ENCODE peak calls at places on chromosomes 7 and 10, in five cellular contexts. One of them, this sample, is unnamed. For H3K4me1, the result is how much of the 10 kb centered on the place peaks cover.

GRCh38 chr7:18654709-18655108 is 159.2 kb downstream of the HDAC9 start:
- DNase-seq in IMR-90: no peak
- DNase-seq in prostate gland: no peak
- DNase-seq in adrenal gland: no peak
- DNase-seq in Peyer's patch: no peak
- DNase-seq in this sample: no peak

GRCh38 chr10:60566027-60566575 is 176.4 kb upstream of the ANK3 start:
- DNase-seq in IMR-90: no peak
- DNase-seq in prostate gland: no peak
- DNase-seq in adrenal gland: no peak
- DNase-seq in Peyer's patch: no peak
- DNase-seq in this sample: no peak

GRCh38 chr7:144057954-144058353 is 9.2 kb downstream of the OR2A5 start:
- DNase-seq in IMR-90: no peak
- DNase-seq in prostate gland: no peak
- DNase-seq in adrenal gland: peak
- DNase-seq in Peyer's patch: no peak
- DNase-seq in this sample: no peak

GRCh38 chr10:124636271-124636993 is 107.7 kb downstream of the FAM53B start:
- DNase-seq in IMR-90: no peak
- DNase-seq in prostate gland: no peak
- DNase-seq in adrenal gland: no peak
- DNase-seq in Peyer's patch: no peak
- DNase-seq in this sample: no peak

GRCh38 chr10:35934637-35934995 is 292.5 kb upstream of the FZD8 start:
- DNase-seq in IMR-90: no peak
- DNase-seq in prostate gland: no peak
- DNase-seq in adrenal gland: no peak
- DNase-seq in Peyer's patch: no peak
- DNase-seq in this sample: no peak

GRCh38 chr10:70445718-70446485 is 4.4 kb upstream of the NODAL start:
- DNase-seq in IMR-90: peak
- DNase-seq in prostate gland: no peak
- DNase-seq in adrenal gland: no peak
- DNase-seq in Peyer's patch: no peak
- DNase-seq in this sample: no peak

GRCh38 chr10:5040781-5041470 is 37.3 kb upstream of the AKR1C2 start:
- DNase-seq in IMR-90: peak
- DNase-seq in prostate gland: no peak
- DNase-seq in adrenal gland: no peak
- DNase-seq in Peyer's patch: no peak
- DNase-seq in this sample: no peak

GRCh38 chr7:20484366-20484765 is 131.1 kb upstream of the ABCB5 start:
- DNase-seq in IMR-90: no peak
- DNase-seq in prostate gland: no peak
- DNase-seq in adrenal gland: no peak
- DNase-seq in Peyer's patch: no peak
- DNase-seq in this sample: no peak

GRCh38 chr7:101795461-101795860 is 22.0 kb upstream of the CUX1 start:
- DNase-seq in IMR-90: no peak
- DNase-seq in prostate gland: no peak
- DNase-seq in adrenal gland: no peak
- DNase-seq in Peyer's patch: no peak
- DNase-seq in this sample: no peak

GRCh38 chr7:380226-380550 is 90.2 kb downstream of the FOXL3 start:
- DNase-seq in IMR-90: no peak
- DNase-seq in prostate gland: no peak
- DNase-seq in adrenal gland: no peak
- DNase-seq in Peyer's patch: no peak
- DNase-seq in this sample: peak

GRCh38 chr7:44259547-44260457 is 59.0 kb downstream of the YKT6 start:
- DNase-seq in IMR-90: peak
- DNase-seq in prostate gland: peak
- DNase-seq in adrenal gland: peak
- DNase-seq in Peyer's patch: no peak
- DNase-seq in this sample: no peak

GRCh38 chr10:117441812-117442443 is 66.7 kb upstream of the PDZD8 start:
- DNase-seq in IMR-90: no peak
- DNase-seq in prostate gland: no peak
- DNase-seq in adrenal gland: no peak
- DNase-seq in Peyer's patch: no peak
- DNase-seq in this sample: no peak

GRCh38 chr7:105776986-105777910 is 99.2 kb downstream of the ATXN7L1 start:
- DNase-seq in IMR-90: peak
- DNase-seq in prostate gland: no peak
- DNase-seq in adrenal gland: no peak
- DNase-seq in Peyer's patch: no peak
- DNase-seq in this sample: no peak

GRCh38 chr10:124577651-124578050 is 116.0 kb downstream of the LHPP start:
- DNase-seq in IMR-90: no peak
- DNase-seq in prostate gland: no peak
- DNase-seq in adrenal gland: no peak
- DNase-seq in Peyer's patch: peak
- DNase-seq in this sample: no peak

GRCh38 chr10:5159126-5159525 is 25.8 kb downstream of the AKR1C8 start:
- DNase-seq in IMR-90: no peak
- DNase-seq in prostate gland: no peak
- DNase-seq in adrenal gland: no peak
- DNase-seq in Peyer's patch: no peak
- DNase-seq in this sample: no peak

GRCh38 chr10:126049741-126050140 is 153.4 kb downstream of the FANK1 start:
- DNase-seq in IMR-90: peak
- DNase-seq in prostate gland: no peak
- DNase-seq in adrenal gland: peak
- DNase-seq in Peyer's patch: no peak
- DNase-seq in this sample: no peak

GRCh38 chr10:1611936-1612550 is 125.3 kb downstream of the ADARB2 start:
- DNase-seq in IMR-90: no peak
- DNase-seq in prostate gland: no peak
- DNase-seq in adrenal gland: no peak
- DNase-seq in Peyer's patch: no peak
- DNase-seq in this sample: no peak

GRCh38 chr10:34280599-34281374 is 534.3 kb downstream of the PARD3 start:
- DNase-seq in IMR-90: peak
- DNase-seq in prostate gland: peak
- DNase-seq in adrenal gland: peak
- DNase-seq in Peyer's patch: no peak
- DNase-seq in this sample: no peak

GRCh38 chr10:37856881-37857286 is 526 bp downstream of the ZNF248 start:
- DNase-seq in IMR-90: no peak
- DNase-seq in prostate gland: peak
- DNase-seq in adrenal gland: peak
- DNase-seq in Peyer's patch: no peak
- DNase-seq in this sample: peak

GRCh38 chr10:51759896-51760534 is 60.6 kb upstream of the CSTF2T start:
- DNase-seq in IMR-90: no peak
- DNase-seq in prostate gland: no peak
- DNase-seq in adrenal gland: no peak
- DNase-seq in Peyer's patch: no peak
- DNase-seq in this sample: no peak

GRCh38 chr7:126803060-126803665 is 449.6 kb downstream of the GRM8 start:
- DNase-seq in IMR-90: peak
- DNase-seq in prostate gland: peak
- DNase-seq in adrenal gland: peak
- DNase-seq in Peyer's patch: no peak
- DNase-seq in this sample: peak

GRCh38 chr7:69403169-69403568 is 195.1 kb upstream of the AUTS2 start:
- DNase-seq in IMR-90: no peak
- DNase-seq in prostate gland: no peak
- DNase-seq in adrenal gland: peak
- DNase-seq in Peyer's patch: no peak
- DNase-seq in this sample: no peak

GRCh38 chr7:34382166-34382893 is 275.7 kb upstream of the NPSR1 start:
- DNase-seq in IMR-90: no peak
- DNase-seq in prostate gland: no peak
- DNase-seq in adrenal gland: no peak
- DNase-seq in Peyer's patch: no peak
- DNase-seq in this sample: no peak

GRCh38 chr7:34838329-34838728 is 180.3 kb downstream of the NPSR1 start:
- DNase-seq in IMR-90: no peak
- DNase-seq in prostate gland: no peak
- DNase-seq in adrenal gland: no peak
- DNase-seq in Peyer's patch: no peak
- DNase-seq in this sample: no peak

DNA sequence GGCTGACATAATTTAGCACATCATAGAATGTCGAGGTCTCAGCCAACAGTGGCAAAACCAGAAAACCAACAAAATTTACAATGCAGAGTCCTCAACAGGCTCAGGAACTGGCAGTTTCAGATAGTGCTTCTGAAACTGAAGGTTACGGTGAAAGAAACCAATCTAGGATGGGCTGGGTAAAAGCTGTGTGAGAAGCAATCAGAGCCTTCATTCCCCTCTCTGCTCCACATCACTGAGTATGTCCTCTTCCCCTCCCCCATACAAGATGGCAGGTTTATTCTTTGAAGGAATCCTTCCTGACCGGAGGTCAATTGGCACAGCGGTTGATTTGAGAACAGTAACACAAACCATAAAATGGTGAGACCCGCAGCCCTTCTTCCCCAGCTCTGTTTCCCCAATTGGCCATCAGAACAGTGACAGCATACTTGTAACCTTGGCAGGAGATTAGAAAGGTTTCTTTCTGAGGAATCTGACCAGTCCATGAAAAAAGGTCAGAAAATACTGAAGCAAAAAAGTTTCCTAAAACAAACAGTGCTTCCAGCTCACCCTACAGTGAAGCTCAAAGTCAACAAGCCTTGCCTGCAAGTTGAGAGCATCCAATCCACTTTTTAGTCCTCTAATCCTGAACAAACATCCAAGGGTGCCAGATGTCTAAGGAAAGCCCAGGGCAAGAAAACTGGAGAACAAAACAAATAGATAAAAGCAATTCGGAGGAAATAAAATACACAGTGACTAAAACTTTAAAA is 53.9 kb upstream of the IL6 start:
- DNase-seq in IMR-90: peak
- DNase-seq in prostate gland: no peak
- DNase-seq in adrenal gland: no peak
- DNase-seq in Peyer's patch: no peak
- DNase-seq in this sample: no peak
- H3K4me1 ChIP-seq in IMR-90: under half
- H3K4me1 ChIP-seq in prostate gland: under half
- H3K4me1 ChIP-seq in adrenal gland: under half
- H3K4me1 ChIP-seq in Peyer's patch: under half
- H3K4me1 ChIP-seq in this sample: under half

DNA sequence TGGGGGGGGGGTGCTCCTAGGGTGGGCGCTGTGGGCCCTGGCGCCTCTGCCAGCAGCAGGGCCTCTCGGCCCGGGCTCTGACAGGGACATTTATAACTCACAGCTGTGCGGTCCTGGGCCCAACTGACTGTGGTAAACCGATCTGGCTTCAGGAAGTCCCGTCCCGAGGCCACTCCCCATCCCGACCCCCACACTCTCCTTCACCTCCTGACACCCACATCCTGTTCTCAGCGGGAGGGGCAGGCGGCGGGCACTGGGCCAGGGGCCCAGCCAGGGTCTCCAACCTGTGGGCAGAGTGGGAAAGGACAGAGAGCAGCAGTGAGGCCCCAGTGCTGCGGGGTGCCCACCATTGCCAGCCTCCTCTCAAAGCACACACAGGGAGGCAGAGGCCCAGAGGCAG is 69.1 kb downstream of the ZMIZ1 start:
- DNase-seq in IMR-90: peak
- DNase-seq in prostate gland: no peak
- DNase-seq in adrenal gland: peak
- DNase-seq in Peyer's patch: no peak
- DNase-seq in this sample: no peak
- TF ChIP-seq POLR2A in IMR-90: no peak
- TF ChIP-seq POLR2A in prostate gland: no peak
- TF ChIP-seq POLR2A in adrenal gland: no peak
- TF ChIP-seq POLR2A in Peyer's patch: no peak
- TF ChIP-seq POLR2A in this sample: no peak

DNA sequence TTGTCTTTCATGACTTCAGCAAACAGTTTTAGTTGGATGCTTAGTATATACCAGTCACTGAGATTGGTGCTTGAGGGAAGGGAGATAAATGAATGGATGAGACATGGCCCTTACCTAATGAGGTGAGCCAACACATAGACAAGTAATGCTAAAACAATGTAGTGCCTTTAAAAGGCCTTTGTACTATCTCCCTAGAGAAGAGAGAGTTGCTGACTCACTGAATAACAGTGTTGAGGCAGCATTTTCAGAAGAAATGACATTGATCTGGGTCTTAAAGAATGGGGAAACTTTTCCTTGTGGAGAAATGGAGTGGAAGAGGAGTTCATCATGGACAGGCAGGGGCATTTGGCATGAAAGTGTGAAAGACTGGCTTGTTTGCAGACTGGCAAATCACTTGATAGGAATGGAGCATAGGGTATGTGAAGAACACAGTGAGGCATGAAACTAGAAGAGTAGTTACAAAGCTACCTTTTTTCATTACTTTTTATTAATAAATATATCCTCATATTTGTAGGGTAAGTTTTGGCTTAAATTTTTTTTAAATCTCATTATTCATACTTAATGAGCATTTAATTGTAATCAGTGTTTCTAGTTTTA is 91.2 kb downstream of the KAT6B start:
- DNase-seq in IMR-90: peak
- DNase-seq in prostate gland: no peak
- DNase-seq in adrenal gland: no peak
- DNase-seq in Peyer's patch: no peak
- DNase-seq in this sample: no peak
- H3K27ac ChIP-seq in IMR-90: peak
- H3K27ac ChIP-seq in prostate gland: no peak
- H3K27ac ChIP-seq in adrenal gland: peak
- H3K27ac ChIP-seq in Peyer's patch: no peak
- H3K27ac ChIP-seq in this sample: no peak

GRCh38 chr10:113131611-113132330 is 181.7 kb downstream of the TCF7L2 start:
- DNase-seq in IMR-90: peak
- DNase-seq in prostate gland: no peak
- DNase-seq in adrenal gland: no peak
- DNase-seq in Peyer's patch: no peak
- DNase-seq in this sample: no peak

GRCh38 chr10:113127285-113128283 is 177.5 kb downstream of the TCF7L2 start:
- DNase-seq in IMR-90: no peak
- DNase-seq in prostate gland: no peak
- DNase-seq in adrenal gland: no peak
- DNase-seq in Peyer's patch: no peak
- DNase-seq in this sample: no peak

GRCh38 chr10:113128450-113129105 is 178.5 kb downstream of the TCF7L2 start:
- DNase-seq in IMR-90: no peak
- DNase-seq in prostate gland: no peak
- DNase-seq in adrenal gland: no peak
- DNase-seq in Peyer's patch: no peak
- DNase-seq in this sample: no peak

GRCh38 chr10:113126506-113127192 is 176.6 kb downstream of the TCF7L2 start:
- DNase-seq in IMR-90: peak
- DNase-seq in prostate gland: peak
- DNase-seq in adrenal gland: peak
- DNase-seq in Peyer's patch: peak
- DNase-seq in this sample: peak

GRCh38 chr10:113129117-113129516 is 179.1 kb downstream of the TCF7L2 start:
- DNase-seq in IMR-90: no peak
- DNase-seq in prostate gland: no peak
- DNase-seq in adrenal gland: no peak
- DNase-seq in Peyer's patch: no peak
- DNase-seq in this sample: no peak
- H3K4me1 ChIP-seq in IMR-90: under half
- H3K4me1 ChIP-seq in prostate gland: under half
- H3K4me1 ChIP-seq in adrenal gland: under half
- H3K4me1 ChIP-seq in Peyer's patch: under half
- H3K4me1 ChIP-seq in this sample: under half